ENCODE peak calls at places on chromosomes 13 and 19, in four cellular contexts. M is central memory CD4-positive, alpha-beta T cell; X is iris pigment epithelial cell; N is EH. C is an unnamed sample.

GRCh38 chr19:42132851-42133528 is 744 bp upstream of the POU2F2 start:
- DNase-seq in M (peak), X (no peak), N (peak), C (no peak)

GRCh38 chr13:40406405-40407138 is 259.9 kb downstream of the FOXO1 start:
- DNase-seq in M (no peak), X (peak), N (peak), C (peak)

GRCh38 chr19:12453495-12453894 is 12.7 kb upstream of the ZNF443 start:
- DNase-seq in M (no peak), X (no peak), N (no peak), C (no peak)

GRCh38 chr13:111493468-111493867 is 173.0 kb downstream of the TEX29 start:
- DNase-seq in M (no peak), X (no peak), N (no peak), C (no peak)

GRCh38 chr13:112821340-112822055 is 131.7 kb downstream of the ATP11A start:
- DNase-seq in M (no peak), X (no peak), N (peak), C (peak)

GRCh38 chr19:16373079-16373478 is 48.5 kb downstream of the KLF2 start:
- DNase-seq in M (no peak), X (no peak), N (no peak), C (no peak)

GRCh38 chr13:79782541-79783216 is 301.7 kb downstream of the NDFIP2 start:
- DNase-seq in M (no peak), X (peak), N (peak), C (no peak)

GRCh38 chr19:29866011-29866410 is 54.2 kb downstream of the CCNE1 start:
- DNase-seq in M (no peak), X (no peak), N (no peak), C (no peak)

GRCh38 chr19:16957151-16957662 is 68.4 kb downstream of the F2RL3 start:
- DNase-seq in M (no peak), X (peak), N (no peak), C (no peak)

GRCh38 chr13:110530839-110531499 is 30.6 kb downstream of the RAB20 start:
- DNase-seq in M (no peak), X (no peak), N (no peak), C (no peak)

GRCh38 chr19:54199401-54199800 is 1.3 kb upstream of the RPS9 start:
- DNase-seq in M (no peak), X (no peak), N (no peak), C (no peak)

GRCh38 chr19:10321874-10322835 is 6.3 kb upstream of the FDX2 start:
- DNase-seq in M (no peak), X (no peak), N (no peak), C (no peak)

GRCh38 chr13:27896726-27897125 is 23.1 kb upstream of the PDX1 start:
- DNase-seq in M (no peak), X (no peak), N (no peak), C (no peak)

GRCh38 chr13:43185206-43185605 is 161.8 kb downstream of the DNAJC15 start:
- DNase-seq in M (no peak), X (no peak), N (no peak), C (no peak)

C was measured in BJ.